ENCODE peak calls at places on chromosomes 7 and 10, in four cellular contexts. D is fibroblast of pulmonary artery; X is mucosa of gallbladder; J is activated T-cell treated with anti-CD3 and anti-CD28 coated beads, Interleukin-2, amount 50 U/mL, for 72 hours. U is an unnamed sample.

GRCh38 chr7:47503283-47503682 is 78.6 kb downstream of the TNS3 start:
- DNase-seq in J (no peak), D (peak), X (no peak), U (no peak)

GRCh38 chr7:34995757-34996156 is 41.5 kb downstream of the DPY19L1 start:
- DNase-seq in J (no peak), D (no peak), X (no peak), U (no peak)

GRCh38 chr10:131573256-131574215 is 262.0 kb upstream of the TCERG1L start:
- DNase-seq in X (no peak), J (no peak), D (no peak), U (no peak)

GRCh38 chr10:117783698-117784395 is 241.3 kb downstream of the EMX2 start:
- DNase-seq in J (no peak), X (no peak), D (no peak), U (no peak)

GRCh38 chr7:90211391-90212148 is at the start of gene STEAP2:
- DNase-seq in D (peak), X (peak), J (peak), U (peak)

GRCh38 chr10:70551971-70552422 is 50.5 kb downstream of the PRF1 start:
- DNase-seq in X (peak), J (no peak), D (peak), U (no peak)

GRCh38 chr7:108226723-108227359 is 96.7 kb upstream of the LAMB4 start:
- DNase-seq in J (no peak), X (no peak), D (no peak), U (no peak)

GRCh38 chr7:5689118-5689517 is 92.3 kb downstream of the RNF216 start:
- DNase-seq in D (peak), X (no peak), J (peak), U (no peak)

GRCh38 chr10:9222917-9223316 is 1168.4 kb downstream of the GATA3 start:
- DNase-seq in D (peak), X (no peak), J (no peak), U (no peak)

GRCh38 chr7:22555476-22555875 is 55.5 kb upstream of the STEAP1B start:
- DNase-seq in X (peak), J (no peak), D (no peak), U (no peak)

GRCh38 chr7:377069-378040 is 87.4 kb downstream of the FOXL3 start:
- DNase-seq in J (no peak), D (no peak), X (no peak), U (no peak)

U was measured in NCI-H1048.